ENCODE peak calls at places on chromosomes 4 and X, in ten cellular contexts. T is fibroblast of mammary gland, K is tibial nerve, L is astrocyte of the cerebellum, R is cardiac muscle cell, W is K562, M is GM10248, N is breast epithelium, P is IMR-90, D is AG04449. I is an unnamed sample.

GRCh38 chr4:38177792-38178665 is 217.8 kb downstream of the PTTG2 start:
- DNase-seq in T (peak; percentile 61), K (peak; percentile 55), L (no peak), R (peak; percentile 83), W (peak; percentile 73), M (no peak), N (no peak), P (no peak), D (no peak), I (peak; percentile 64)

GRCh38 chr4:139875456-139875855 is 209.8 kb downstream of the MGST2 start:
- DNase-seq in T (no peak), K (no peak), L (no peak), R (no peak), W (no peak), M (no peak), N (no peak), P (no peak), D (no peak), I (no peak)

GRCh38 chrX:149829751-149830191 is 48.0 kb downstream of the MAGEA9 start:
- DNase-seq in T (peak; percentile 34), K (no peak), L (peak; percentile 29), R (peak; percentile 33), W (no peak), M (no peak), N (no peak), P (peak; percentile 24), D (no peak), I (no peak)

GRCh38 chrX:151776113-151776790 is 41.7 kb downstream of the CNGA2 start:
- DNase-seq in T (peak; percentile 66), K (no peak), L (no peak), R (no peak), W (no peak), M (no peak), N (no peak), P (no peak), D (no peak), I (no peak)

GRCh38 chrX:68917799-68918198 is 89.0 kb downstream of the EFNB1 start:
- DNase-seq in T (no peak), K (no peak), L (no peak), R (no peak), W (no peak), M (no peak), N (no peak), P (no peak), D (no peak), I (no peak)

GRCh38 chr4:8592366-8593267 is at the start of gene CPZ:
- DNase-seq in T (peak; percentile 20), K (no peak), L (no peak), R (peak; percentile 44), W (peak; percentile 34), M (no peak), N (no peak), P (peak; percentile 50), D (no peak), I (no peak)

GRCh38 chr4:99536148-99536728 is 25.4 kb downstream of the C4orf17 start:
- DNase-seq in T (no peak), K (no peak), L (no peak), R (no peak), W (no peak), M (no peak), N (no peak), P (no peak), D (no peak), I (no peak)

GRCh38 chr4:159366966-159367365 is 264.1 kb downstream of the RAPGEF2 start:
- DNase-seq in T (no peak), K (no peak), L (no peak), R (no peak), W (peak; percentile 11), M (no peak), N (no peak), P (no peak), D (no peak), I (no peak)

GRCh38 chr4:67327245-67327860 is 217.9 kb downstream of the CENPC start:
- DNase-seq in T (peak; percentile 55), K (peak; percentile 26), L (peak; percentile 38), R (peak; percentile 73), W (peak; percentile 72), M (peak; percentile 64), N (no peak), P (peak; percentile 42), D (no peak), I (no peak)

GRCh38 chr4:151530783-151531182 is 121.8 kb downstream of the FHIP1A start:
- DNase-seq in T (no peak), K (no peak), L (no peak), R (peak; percentile 50), W (peak; percentile 1), M (no peak), N (no peak), P (no peak), D (no peak), I (no peak)

GRCh38 chr4:105547769-105548168 is 4.7 kb upstream of the ARHGEF38 start:
- DNase-seq in T (no peak), K (no peak), L (no peak), R (no peak), W (no peak), M (no peak), N (no peak), P (no peak), D (no peak), I (no peak)

GRCh38 chr4:8303485-8304281 is 34.1 kb downstream of the HTRA3 start:
- DNase-seq in T (peak; percentile 96), K (no peak), L (peak; percentile 22), R (peak; percentile 93), W (peak; percentile 88), M (no peak), N (peak; percentile 19), P (peak; percentile 95), D (peak; percentile 54), I (peak; percentile 23)

GRCh38 chr4:87527446-87528240 is 1.5 kb downstream of the SPARCL1 start:
- DNase-seq in T (peak; percentile 57), K (no peak), L (no peak), R (peak; percentile 54), W (no peak), M (no peak), N (no peak), P (no peak), D (no peak), I (no peak)

GRCh38 chr4:5893013-5893580 is at the start of gene CRMP1:
- DNase-seq in T (no peak), K (no peak), L (no peak), R (peak; percentile 19), W (no peak), M (no peak), N (no peak), P (no peak), D (no peak), I (no peak)

GRCh38 chr4:122914292-122914904 is 8.0 kb downstream of the NUDT6 start:
- DNase-seq in T (peak; percentile 75), K (no peak), L (no peak), R (peak; percentile 64), W (peak; percentile 35), M (peak; percentile 20), N (no peak), P (peak; percentile 68), D (no peak), I (no peak)

GRCh38 chr4:123356914-123357313 is 39.7 kb upstream of the SPRY1 start:
- DNase-seq in T (no peak), K (no peak), L (no peak), R (no peak), W (peak; percentile 46), M (no peak), N (no peak), P (no peak), D (no peak), I (no peak)

GRCh38 chr4:38080575-38080974 is 120.4 kb downstream of the PTTG2 start:
- DNase-seq in T (no peak), K (no peak), L (no peak), R (no peak), W (no peak), M (no peak), N (no peak), P (no peak), D (no peak), I (no peak)

GRCh38 chrX:13069771-13070410 is 25.5 kb upstream of the FAM9C start:
- DNase-seq in T (peak; percentile 50), K (no peak), L (no peak), R (peak; percentile 37), W (peak; percentile 27), M (no peak), N (no peak), P (peak; percentile 56), D (no peak), I (no peak)

GRCh38 chrX:120664081-120664480 is 34.2 kb upstream of the C1GALT1C1 start:
- DNase-seq in T (peak; percentile 53), K (no peak), L (no peak), R (peak; percentile 37), W (peak; percentile 16), M (no peak), N (no peak), P (peak; percentile 13), D (no peak), I (no peak)
- TF ChIP-seq CTCF in T (peak; percentile 24), K (peak; percentile 19), L (no peak), R (peak; percentile 11), W (peak; percentile 67), M (no peak), N (no peak), P (peak; percentile 40), D (no peak), I (no peak)

GRCh38 chr4:54998991-54999390 is 126.4 kb downstream of the KDR start:
- DNase-seq in T (peak; percentile 59), K (no peak), L (peak; percentile 71), R (peak; percentile 86), W (no peak), M (no peak), N (no peak), P (peak; percentile 4), D (peak; percentile 4), I (no peak)
- TF ChIP-seq CTCF in T (peak; percentile 43), K (peak; percentile 25), L (peak; percentile 69), R (peak; percentile 68), W (no peak), M (no peak), N (no peak), P (peak; percentile 20), D (no peak), I (no peak)

DNA sequence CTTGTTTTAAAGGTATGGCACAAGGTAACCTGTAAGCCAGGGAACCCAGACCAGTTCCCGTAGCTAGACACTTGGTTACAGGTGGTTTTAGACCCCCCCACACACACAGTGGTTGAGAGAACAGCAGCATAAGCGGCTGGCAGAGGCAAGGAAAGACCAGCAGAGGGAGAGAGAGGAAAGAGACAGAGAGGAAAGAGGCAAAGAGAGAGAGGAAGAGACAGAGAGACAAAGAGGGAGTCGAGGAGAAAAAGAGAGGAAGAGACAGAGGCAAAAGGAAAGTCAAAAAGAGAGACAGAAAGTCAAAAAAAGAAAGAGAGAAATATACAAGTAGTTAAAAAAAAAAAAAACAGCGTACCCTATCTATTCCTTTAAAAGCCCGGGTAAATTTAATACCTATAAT is 19.5 kb upstream of the PCSK1N start:
- DNase-seq in T (no peak), K (no peak), L (no peak), R (peak; percentile 11), W (peak; percentile 42), M (no peak), N (no peak), P (no peak), D (no peak), I (no peak)
- TF ChIP-seq CTCF in T (peak; percentile 16), K (no peak), L (peak; percentile 42), R (peak; percentile 40), W (peak; percentile 47), M (no peak), N (no peak), P (no peak), D (peak; percentile 21), I (no peak)

DNA sequence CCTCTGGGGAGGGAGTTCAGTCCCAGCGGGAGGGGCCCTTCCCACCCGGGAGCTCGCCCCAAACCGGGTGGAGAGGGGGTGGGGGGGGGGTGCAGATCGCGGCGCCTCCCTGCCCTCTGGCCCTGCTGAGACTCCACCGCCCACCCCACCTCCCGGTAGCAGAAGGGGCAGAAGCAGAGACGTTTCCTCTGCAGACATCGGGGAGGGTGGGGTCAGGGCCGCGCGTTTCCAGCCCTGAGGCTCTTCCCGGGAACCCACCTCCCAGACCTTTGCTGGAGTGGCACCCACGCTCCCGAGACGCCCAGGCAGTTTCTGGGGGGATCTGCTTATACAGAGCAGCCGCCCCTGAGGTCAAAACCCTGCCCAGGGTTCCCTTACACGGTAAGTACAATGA is 30.2 kb downstream of the CPLX1 start:
- DNase-seq in T (no peak), K (no peak), L (no peak), R (no peak), W (no peak), M (no peak), N (no peak), P (no peak), D (no peak), I (no peak)
- TF ChIP-seq CTCF in T (no peak), K (no peak), L (no peak), R (no peak), W (no peak), M (no peak), N (no peak), P (no peak), D (no peak), I (no peak)